ENCODE peak calls at places on chromosomes 1 and 21, in eight cellular contexts. A is AG10803, R is epithelial cell of esophagus, W is left lung, G is esophagus squamous epithelium, N is HFF-Myc, T is mucosa of descending colon, I is K562. J is an unnamed sample.

GRCh38 chr1:198220428-198220827 is 63.6 kb downstream of the NEK7 start:
- DNase-seq in A (peak), R (peak), W (no peak), G (no peak), N (peak), T (no peak), I (no peak), J (no peak)

GRCh38 chr1:56837244-56837926 is 17.2 kb upstream of the C8A start:
- DNase-seq in A (no peak), R (no peak), W (no peak), G (no peak), N (no peak), T (no peak), I (no peak), J (no peak)

GRCh38 chr21:21434944-21435343 is 436.7 kb downstream of the NCAM2 start:
- DNase-seq in A (no peak), R (no peak), W (no peak), G (no peak), N (no peak), T (no peak), I (no peak), J (no peak)

GRCh38 chr1:222634180-222635013 is 16.5 kb downstream of the MIA3 start:
- DNase-seq in A (peak), R (peak), W (no peak), G (no peak), N (peak), T (no peak), I (peak), J (peak)

GRCh38 chr1:103371234-103371633 is 154.3 kb upstream of the RNPC3 start:
- DNase-seq in A (peak), R (peak), W (no peak), G (no peak), N (no peak), T (no peak), I (no peak), J (no peak)

GRCh38 chr1:62281922-62282555 is 37.2 kb downstream of the KANK4 start:
- DNase-seq in A (peak), R (no peak), W (no peak), G (no peak), N (no peak), T (no peak), I (no peak), J (no peak)

GRCh38 chr1:166087734-166088571 is 78.8 kb downstream of the FAM78B start:
- DNase-seq in A (no peak), R (no peak), W (no peak), G (no peak), N (no peak), T (no peak), I (no peak), J (no peak)

GRCh38 chr1:4328402-4329071 is 325.9 kb upstream of the AJAP1 start:
- DNase-seq in A (no peak), R (no peak), W (no peak), G (no peak), N (no peak), T (no peak), I (peak), J (no peak)

GRCh38 chr1:161070737-161071136 is 1.0 kb upstream of the ARHGAP30 start:
- DNase-seq in A (no peak), R (peak), W (no peak), G (no peak), N (no peak), T (no peak), I (no peak), J (no peak)

GRCh38 chr1:241837901-241838300 is 10.1 kb upstream of the EXO1 start:
- DNase-seq in A (peak), R (peak), W (no peak), G (no peak), N (no peak), T (no peak), I (no peak), J (no peak)

GRCh38 chr1:70509996-70510876 is 99.2 kb downstream of the CTH start:
- DNase-seq in A (peak), R (peak), W (no peak), G (no peak), N (peak), T (no peak), I (peak), J (peak)

GRCh38 chr1:218942421-218942820 is 231.3 kb upstream of the LYPLAL1 start:
- DNase-seq in A (peak), R (no peak), W (no peak), G (no peak), N (no peak), T (no peak), I (no peak), J (no peak)

GRCh38 chr1:5646486-5646885 is 345.7 kb downstream of the NPHP4 start:
- DNase-seq in A (no peak), R (no peak), W (no peak), G (no peak), N (no peak), T (no peak), I (no peak), J (no peak)

DNA sequence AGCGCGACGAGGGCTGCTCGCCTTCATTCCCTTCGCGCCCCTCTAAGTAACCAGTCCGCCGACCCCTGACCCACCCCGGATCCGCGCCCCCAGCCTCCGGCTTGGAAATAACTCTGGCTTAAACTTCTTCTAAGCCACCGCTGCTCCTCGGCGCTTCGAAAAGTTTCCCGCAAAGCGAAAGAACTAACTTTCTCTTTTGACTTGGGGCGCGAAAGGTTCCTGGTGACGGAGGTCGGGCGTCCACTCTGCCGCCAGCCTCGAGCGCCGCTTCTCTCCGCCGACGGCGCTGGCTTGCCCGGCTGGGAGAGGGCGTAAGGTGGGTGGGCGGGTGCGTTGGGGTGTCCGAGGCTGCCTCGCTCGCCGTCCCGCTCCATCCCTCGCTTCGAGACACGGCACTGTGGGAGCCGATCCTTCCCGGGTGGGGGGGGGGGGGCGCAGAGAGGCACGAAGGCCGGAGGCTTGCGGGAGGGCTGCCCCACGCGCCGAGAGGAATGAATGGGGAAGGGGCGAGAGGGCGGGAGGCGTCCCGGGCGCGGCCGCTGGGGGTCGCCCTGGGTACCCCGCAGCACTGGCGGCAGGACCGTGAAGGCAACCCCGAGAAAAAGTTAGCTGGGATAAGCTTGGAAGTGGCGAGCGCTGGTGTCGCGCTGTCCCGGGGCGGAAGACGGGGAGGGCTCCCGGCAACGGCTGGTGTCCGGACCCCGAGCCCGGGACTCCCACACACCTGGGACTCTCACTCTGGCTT is 567 bp downstream of the ATF3 start:
- DNase-seq in A (peak), R (no peak), W (peak), G (no peak), N (no peak), T (peak), I (peak), J (no peak)
- TF ChIP-seq CTCF in A (peak), R (peak), W (peak), G (peak), N (peak), T (peak), I (peak), J (peak)

DNA sequence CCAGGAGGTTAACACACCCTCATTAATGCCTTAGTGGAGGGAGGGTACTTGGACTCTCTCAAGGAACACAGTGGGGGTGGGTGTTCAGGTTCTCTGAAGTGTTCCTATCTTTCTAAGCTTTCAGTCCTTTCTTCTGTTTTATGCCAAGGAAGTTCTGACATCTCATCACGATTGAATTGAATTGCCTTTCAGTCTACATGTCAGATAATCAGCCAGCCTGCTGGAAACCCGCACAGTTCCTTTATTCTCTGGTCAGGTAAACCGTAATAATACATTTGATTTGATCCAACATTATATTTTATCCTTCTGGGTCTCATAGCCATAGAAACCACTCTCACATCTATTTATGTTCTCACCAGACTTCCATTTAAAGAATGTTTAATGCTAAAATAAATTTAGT is 339.0 kb downstream of the RWDD3 start:
- DNase-seq in A (no peak), R (no peak), W (no peak), G (no peak), N (no peak), T (no peak), I (no peak), J (no peak)
- H3K4me3 ChIP-seq in A (no peak), R (no peak), W (no peak), G (no peak), N (no peak), T (no peak), I (no peak), J (no peak)

DNA sequence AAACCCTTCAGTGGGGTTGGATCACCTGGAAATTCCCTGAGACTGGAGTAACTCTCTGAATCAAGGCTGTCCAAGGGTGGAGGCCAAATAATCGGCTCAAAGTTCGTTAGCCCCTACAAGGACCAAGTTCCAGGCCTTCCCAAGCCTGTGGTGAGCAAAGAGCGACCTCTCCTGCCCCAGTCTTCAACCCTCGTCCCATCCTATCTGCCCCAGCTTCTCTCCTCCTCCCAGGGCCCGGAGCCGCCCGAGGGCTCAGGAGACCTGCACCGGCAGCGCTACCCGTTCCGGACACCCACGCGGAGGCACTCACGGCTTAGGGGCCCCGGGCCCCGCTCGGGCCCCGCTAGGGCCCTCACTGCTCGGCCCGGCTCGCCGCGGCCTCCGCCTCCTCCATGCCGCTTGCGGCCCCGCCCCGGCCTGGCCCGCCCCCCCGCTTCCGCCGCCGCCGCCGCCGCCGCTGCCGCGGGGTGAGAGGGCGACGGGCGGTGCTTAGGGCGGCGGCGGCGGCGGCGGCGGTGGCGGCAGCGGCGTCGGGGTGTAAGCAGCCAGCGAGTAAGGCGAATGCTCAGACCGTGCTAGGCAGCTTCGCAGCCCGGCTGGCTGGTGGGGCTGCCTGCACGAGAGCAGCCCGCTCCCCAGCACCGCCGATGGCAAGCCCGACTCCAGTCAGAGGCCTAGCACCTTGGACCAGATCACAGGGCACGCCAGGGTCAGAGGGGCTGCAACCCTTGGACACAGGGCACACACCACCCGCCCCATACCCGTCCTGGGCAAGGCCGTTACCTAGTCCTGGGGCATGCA is at the start of gene POMGNT1:
- DNase-seq in A (peak), R (peak), W (peak), G (no peak), N (no peak), T (peak), I (peak), J (no peak)
- TF ChIP-seq CTCF in A (peak), R (no peak), W (no peak), G (no peak), N (no peak), T (no peak), I (peak), J (no peak)

GRCh38 chr1:168348146-168348709 is 67.6 kb downstream of the TBX19 start:
- DNase-seq in A (no peak), R (no peak), W (no peak), G (no peak), N (no peak), T (no peak), I (peak), J (no peak)
- H3K4me3 ChIP-seq in A (peak), R (no peak), W (no peak), G (peak), N (no peak), T (no peak), I (peak), J (peak)

DNA sequence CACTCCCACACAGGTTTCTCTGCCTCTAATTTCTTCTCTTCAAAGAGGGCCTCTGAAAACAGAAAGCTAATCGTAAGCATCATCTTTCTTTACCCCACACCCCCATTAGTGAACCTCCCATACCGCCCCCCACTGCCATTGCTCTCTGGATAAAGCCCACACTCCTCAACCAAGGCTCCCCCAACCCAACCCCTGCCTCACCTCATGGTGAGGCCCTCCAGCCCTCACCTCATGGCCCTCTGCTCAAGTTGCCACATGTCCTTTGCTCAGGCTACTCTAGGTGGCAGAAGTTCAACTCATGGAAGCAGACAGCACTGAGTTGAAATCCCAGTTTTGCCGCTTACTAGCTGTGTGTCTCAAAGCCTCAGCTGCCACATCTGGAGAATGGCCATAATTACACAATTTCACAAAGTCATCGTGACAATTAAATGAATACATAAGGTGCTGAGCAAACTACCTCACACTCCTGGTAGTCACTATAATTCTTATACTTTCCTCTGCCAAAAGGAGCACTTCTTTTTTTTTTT is 18.2 kb upstream of the WASF2 start:
- DNase-seq in A (peak), R (peak), W (no peak), G (no peak), N (no peak), T (peak), I (peak), J (no peak)
- TF ChIP-seq CTCF in A (no peak), R (no peak), W (no peak), G (no peak), N (peak), T (no peak), I (peak), J (peak)

DNA sequence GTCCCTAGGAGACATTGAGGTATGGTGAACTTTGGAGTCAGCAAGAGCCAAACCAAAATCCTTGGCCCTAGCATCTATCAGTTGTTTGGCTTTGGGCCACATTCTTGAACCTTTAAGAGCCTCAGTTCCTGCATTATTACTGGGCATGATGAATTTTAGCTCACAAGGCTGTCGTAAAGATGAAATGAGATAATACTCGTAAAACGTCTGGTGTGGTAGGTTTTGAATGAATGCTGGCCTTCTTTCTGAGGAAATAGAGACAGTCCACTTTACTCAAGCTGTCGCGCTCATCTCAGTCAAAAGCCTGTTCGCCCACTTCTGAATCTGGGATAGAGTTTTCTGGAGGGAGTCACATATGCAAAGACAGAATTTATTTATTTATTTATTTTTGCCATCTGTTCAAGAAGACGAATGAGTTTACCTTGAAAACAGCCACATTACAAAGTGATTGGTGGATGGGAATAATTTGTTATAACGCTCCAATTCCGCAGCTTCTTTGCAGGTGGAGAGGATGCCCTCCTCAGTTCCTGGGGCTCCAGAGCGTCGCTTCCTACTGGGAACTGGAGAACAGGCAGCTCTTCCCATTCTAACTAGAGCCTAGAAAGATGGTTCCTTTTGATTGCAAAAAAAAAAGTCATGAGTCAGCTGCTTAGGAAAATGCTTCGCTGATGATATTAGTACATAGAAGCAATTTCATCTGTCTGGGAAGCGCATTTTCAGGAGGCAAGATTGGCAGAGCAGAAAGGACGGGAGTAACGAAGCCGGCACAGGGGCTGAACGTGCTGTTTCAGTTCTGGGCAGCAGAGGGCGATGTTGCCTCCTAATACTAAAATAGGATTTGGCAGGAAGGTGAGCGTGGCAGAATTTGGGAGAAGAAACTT is 49.9 kb upstream of the CYP2J2 start:
- DNase-seq in A (peak), R (peak), W (peak), G (no peak), N (no peak), T (no peak), I (peak), J (no peak)
- H3K4me3 ChIP-seq in A (no peak), R (no peak), W (no peak), G (no peak), N (no peak), T (no peak), I (no peak), J (no peak)

DNA sequence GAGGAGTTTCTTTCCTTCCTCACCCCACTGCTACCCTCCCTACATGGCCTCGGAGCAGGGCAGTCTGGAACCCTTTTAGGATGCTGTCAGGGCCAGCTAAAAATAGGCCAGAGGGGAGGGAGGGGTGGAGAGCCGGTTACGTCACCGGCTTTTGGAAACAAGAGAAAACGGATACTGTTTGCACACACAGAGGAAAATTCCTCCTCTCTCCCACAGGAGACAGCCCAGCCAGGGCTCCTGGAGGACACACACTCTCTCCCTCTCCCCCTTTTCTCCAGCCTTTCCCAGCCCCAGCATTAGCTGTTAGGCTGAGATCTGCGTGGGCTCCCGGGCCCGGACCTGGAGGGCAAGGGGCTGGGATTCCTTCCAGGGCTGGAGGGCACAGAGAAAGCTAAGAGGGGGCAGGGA is 20.0 kb upstream of the ALDH4A1 start:
- DNase-seq in A (peak), R (peak), W (peak), G (no peak), N (no peak), T (no peak), I (no peak), J (no peak)
- TF ChIP-seq CTCF in A (peak), R (no peak), W (no peak), G (no peak), N (no peak), T (no peak), I (no peak), J (no peak)